ENCODE peak calls at places on chromosomes 4 and X, in four cellular contexts. H, A, Z and L are unnamed samples.

GRCh38 chr4:78040431-78040830 is 16.7 kb upstream of the FRAS1 start:
- DNase-seq in A (no peak), H (no peak), Z (no peak), L (no peak)

GRCh38 chr4:153222790-153223417 is 18.7 kb downstream of the TRIM2 start:
- DNase-seq in H (peak; percentile 7), A (peak; percentile 40), Z (peak; percentile 91), L (peak; percentile 87)

GRCh38 chr4:7507381-7507780 is 72.7 kb upstream of the PSAPL1 start:
- DNase-seq in A (no peak), Z (no peak), H (no peak), L (no peak)

GRCh38 chrX:30876367-30876766 is 12.7 kb downstream of the TAB3 start:
- DNase-seq in Z (peak; percentile 6), A (no peak), H (no peak), L (no peak)

GRCh38 chrX:24020280-24020876 is 6.6 kb downstream of the KLHL15 start:
- DNase-seq in Z (no peak), A (no peak), H (no peak), L (no peak)

GRCh38 chr4:111537861-111538260 is 607.4 kb upstream of the FAM241A start:
- DNase-seq in Z (no peak), A (no peak), H (no peak), L (no peak)

GRCh38 chrX:101230636-101231035 is 11.1 kb downstream of the DRP2 start:
- DNase-seq in A (no peak), Z (no peak), H (no peak), L (no peak)

GRCh38 chr4:6128221-6128871 is 72.0 kb downstream of the JAKMIP1 start:
- DNase-seq in H (no peak), Z (no peak), A (no peak), L (no peak)

GRCh38 chr4:7389719-7390118 is 45.0 kb downstream of the PSAPL1 start:
- DNase-seq in Z (no peak), H (no peak), A (no peak), L (no peak)

GRCh38 chr4:1336079-1336478 is 10.9 kb upstream of the UVSSA start:
- DNase-seq in H (no peak), Z (no peak), A (peak; percentile 19), L (no peak)

GRCh38 chr4:132998585-132999230 is 150.4 kb upstream of the PCDH10 start:
- DNase-seq in H (no peak), A (no peak), Z (no peak), L (no peak)

GRCh38 chr4:64756016-64756415 is 346.8 kb upstream of the TECRL start:
- DNase-seq in H (no peak), Z (no peak), A (no peak), L (no peak)

GRCh38 chr4:109009909-109010308 is 247.1 kb upstream of the ETNPPL start:
- DNase-seq in H (no peak), A (no peak), Z (no peak), L (no peak)

GRCh38 chr4:20020049-20020448 is 231.7 kb upstream of the SLIT2 start:
- DNase-seq in H (no peak), A (no peak), Z (no peak), L (no peak)

GRCh38 chr4:143616771-143617170 is 83.7 kb downstream of the FREM3 start:
- DNase-seq in Z (no peak), H (no peak), A (no peak), L (no peak)

GRCh38 chr4:85724801-85725548 is 250.0 kb downstream of the ARHGAP24 start:
- DNase-seq in Z (no peak), A (no peak), H (no peak), L (no peak)

GRCh38 chr4:119053997-119054396 is 81.6 kb upstream of the MYOZ2 start:
- DNase-seq in A (no peak), H (no peak), Z (peak; percentile 40), L (no peak)

GRCh38 chrX:155053656-155054055 is 17.3 kb downstream of the CMC4 start:
- DNase-seq in A (no peak), H (no peak), Z (no peak), L (no peak)
- TF ChIP-seq POLR2A in A (no peak), H (no peak), Z (no peak), L (no peak)

GRCh38 chrX:86917959-86918358 is 599.6 kb upstream of the KLHL4 start:
- DNase-seq in H (no peak), A (no peak), Z (no peak), L (no peak)

GRCh38 chrX:86910602-86911311 is 606.8 kb upstream of the KLHL4 start:
- DNase-seq in A (no peak), H (no peak), Z (no peak), L (no peak)

GRCh38 chrX:86910027-86910426 is 607.6 kb upstream of the KLHL4 start:
- DNase-seq in A (no peak), H (no peak), Z (no peak), L (no peak)

DNA sequence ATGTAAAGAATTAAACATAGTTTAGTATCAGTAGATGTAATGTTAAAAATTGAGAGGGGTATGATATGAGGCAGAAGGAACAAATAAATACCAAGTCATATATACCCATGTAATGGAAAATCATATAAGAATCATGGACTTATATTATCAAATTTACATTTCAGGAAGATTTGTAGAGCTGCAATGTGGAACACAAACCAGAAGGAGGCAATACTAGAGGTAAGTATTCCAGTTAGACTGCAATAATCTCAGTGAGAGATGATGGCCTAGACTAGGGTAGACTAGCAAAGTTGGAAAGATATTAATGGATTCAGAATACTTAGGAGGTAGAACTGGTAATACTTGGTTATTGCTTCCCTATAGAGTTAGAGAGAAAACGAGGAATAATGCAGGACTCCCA is 603.0 kb upstream of the KLHL4 start:
- DNase-seq in Z (no peak), A (no peak), H (no peak), L (no peak)
- TF ChIP-seq POLR2A in Z (no peak), A (no peak), H (no peak), L (no peak)

GRCh38 chrX:21757960-21758359 is at the start of gene SMPX:
- DNase-seq in Z (no peak), A (no peak), H (no peak), L (no peak)
- TF ChIP-seq POLR2A in Z (no peak), A (no peak), H (no peak), L (no peak)

GRCh38 chrX:19870206-19870605 is 17.2 kb downstream of the SH3KBP1 start:
- DNase-seq in A (no peak), Z (no peak), H (no peak), L (no peak)

GRCh38 chrX:19867411-19867732 is 20.0 kb downstream of the SH3KBP1 start:
- DNase-seq in A (no peak), H (peak; percentile 7), Z (no peak), L (peak; percentile 37)

GRCh38 chrX:19867938-19868337 is 19.5 kb downstream of the SH3KBP1 start:
- DNase-seq in A (no peak), Z (no peak), H (no peak), L (no peak)

GRCh38 chrX:19869195-19869594 is 18.2 kb downstream of the SH3KBP1 start:
- DNase-seq in H (no peak), Z (no peak), A (no peak), L (no peak)

GRCh38 chrX:19870710-19871490 is 16.5 kb downstream of the SH3KBP1 start:
- DNase-seq in A (no peak), Z (no peak), H (no peak), L (peak; percentile 64)
- TF ChIP-seq POLR2A in A (no peak), Z (no peak), H (no peak), L (no peak)

DNA sequence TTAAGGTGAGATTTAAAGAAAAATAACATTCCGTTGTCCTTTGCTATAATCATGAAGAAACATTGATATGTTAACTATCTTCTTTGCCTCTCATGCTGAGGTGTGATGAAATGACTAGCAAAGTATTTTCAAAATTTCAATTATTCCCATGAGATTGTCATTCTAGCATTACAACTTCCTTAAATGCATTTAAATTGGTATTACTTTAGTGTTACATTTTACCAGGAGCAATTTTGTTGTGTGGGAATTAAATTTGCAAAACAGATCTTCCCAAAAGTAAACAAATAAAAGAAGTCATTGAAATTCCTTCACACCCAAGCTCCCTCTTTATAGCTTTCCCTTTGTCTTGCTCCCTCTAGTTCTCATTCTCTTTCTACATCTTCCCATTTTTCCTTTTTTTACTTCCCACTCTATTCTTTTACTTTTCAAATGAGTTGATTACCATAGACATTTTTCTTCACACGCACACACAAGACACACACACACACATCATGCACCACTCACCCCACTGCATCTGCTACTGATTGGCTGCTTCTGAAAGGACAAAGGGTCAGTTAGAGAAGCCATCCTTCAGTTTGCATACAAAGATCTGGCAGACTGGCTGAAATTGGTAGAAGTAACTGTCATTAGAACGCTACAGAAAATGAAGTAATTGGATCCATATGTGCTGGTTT is 10.0 kb upstream of the APELA start:
- DNase-seq in A (no peak), Z (no peak), H (no peak), L (no peak)
- TF ChIP-seq POLR2A in A (no peak), Z (no peak), H (no peak), L (no peak)

GRCh38 chr4:113941836-113942235 is 37.6 kb downstream of the ARSJ start:
- DNase-seq in A (no peak), Z (no peak), H (no peak), L (no peak)

GRCh38 chr4:113943863-113944262 is 35.6 kb downstream of the ARSJ start:
- DNase-seq in H (no peak), Z (no peak), A (no peak), L (no peak)

GRCh38 chr4:113947484-113947883 is 32.0 kb downstream of the ARSJ start:
- DNase-seq in A (no peak), Z (no peak), H (no peak), L (no peak)

GRCh38 chr4:113945906-113946305 is 33.5 kb downstream of the ARSJ start:
- DNase-seq in Z (no peak), A (no peak), H (no peak), L (no peak)

GRCh38 chr4:113943085-113943484 is 36.4 kb downstream of the ARSJ start:
- DNase-seq in H (no peak), A (no peak), Z (no peak), L (no peak)
- TF ChIP-seq POLR2A in H (no peak), A (no peak), Z (no peak), L (no peak)

GRCh38 chr4:129143359-129143758 is 47.4 kb downstream of the C4orf33 start:
- DNase-seq in Z (no peak), A (no peak), H (no peak), L (no peak)
- TF ChIP-seq POLR2A in Z (no peak), A (no peak), H (no peak), L (no peak)